ENCODE peak calls at places on chromosomes 2 and 18, in eight cellular contexts. N, H, U, A, X, C, P and E are unnamed samples.

GRCh38 chr2:24818721-24819167 is 25.5 kb downstream of the CENPO start:
- DNase-seq in N (no peak), H (no peak), U (peak; percentile 48), A (no peak), X (no peak), C (no peak), P (no peak), E (no peak)

GRCh38 chr2:120550893-120551446 is 184.7 kb upstream of the GLI2 start:
- DNase-seq in N (no peak), H (no peak), U (no peak), A (no peak), X (no peak), C (no peak), P (no peak), E (no peak)

GRCh38 chr2:8549273-8549922 is 132.5 kb upstream of the ID2 start:
- DNase-seq in N (no peak), H (no peak), U (no peak), A (no peak), X (no peak), C (no peak), P (no peak), E (no peak)

GRCh38 chr18:24601624-24602023 is 141.2 kb downstream of the HRH4 start:
- DNase-seq in N (no peak), H (no peak), U (no peak), A (no peak), X (no peak), C (no peak), P (no peak), E (no peak)

GRCh38 chr2:173400760-173401159 is 46.1 kb downstream of the CDCA7 start:
- DNase-seq in N (no peak), H (no peak), U (no peak), A (no peak), X (no peak), C (no peak), P (no peak), E (no peak)

GRCh38 chr2:217370391-217370790 is 510.5 kb upstream of the TNP1 start:
- DNase-seq in N (no peak), H (no peak), U (peak; percentile 55), A (no peak), X (no peak), C (no peak), P (peak; percentile 89), E (no peak)

GRCh38 chr2:152925540-152926448 is 207.4 kb downstream of the ARL6IP6 start:
- DNase-seq in N (no peak), H (no peak), U (peak; percentile 37), A (peak; percentile 36), X (peak; percentile 73), C (peak; percentile 78), P (no peak), E (no peak)

GRCh38 chr18:46169464-46169941 is 65.3 kb downstream of the HAUS1 start:
- DNase-seq in N (no peak), H (peak; percentile 27), U (peak; percentile 77), A (no peak), X (no peak), C (no peak), P (no peak), E (no peak)

GRCh38 chr18:50590625-50591024 is 30.7 kb downstream of the MAPK4 start:
- DNase-seq in N (no peak), H (no peak), U (no peak), A (no peak), X (no peak), C (no peak), P (no peak), E (no peak)

DNA sequence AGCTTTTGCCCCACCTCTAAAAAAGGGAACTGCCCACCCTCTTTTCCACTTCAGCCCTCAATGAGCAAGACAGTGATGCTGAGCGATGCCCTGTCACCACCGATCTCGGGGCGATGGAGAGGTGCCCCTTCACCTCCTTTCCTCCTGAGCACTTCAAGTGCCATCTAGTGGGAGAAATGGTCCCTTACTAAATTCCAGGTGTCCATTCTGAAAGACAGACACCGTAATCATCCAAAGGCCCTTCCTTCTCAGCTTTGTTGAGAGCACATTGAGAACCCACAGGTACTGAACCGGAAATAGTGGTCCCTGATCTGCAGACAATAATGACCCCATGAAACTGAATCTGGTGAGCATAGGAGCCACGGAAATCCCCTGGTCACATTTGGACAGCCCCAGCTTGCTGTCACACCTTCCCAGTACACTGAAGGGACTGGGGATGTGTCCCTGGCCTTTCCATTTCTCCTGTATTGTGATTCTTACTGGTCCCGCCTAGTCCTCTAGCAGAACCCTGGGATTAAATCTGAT is 38.5 kb downstream of the KCTD18 start:
- DNase-seq in N (no peak), H (no peak), U (no peak), A (peak; percentile 76), X (no peak), C (no peak), P (no peak), E (no peak)
- TF ChIP-seq CTCF in N (peak; percentile 22), H (peak; percentile 47), U (peak; percentile 50), A (peak; percentile 25), X (peak; percentile 44), C (peak; percentile 65), P (peak; percentile 55), E (peak; percentile 52)

GRCh38 chr2:132604561-132604960 is 65.4 kb downstream of the LYPD1 start:
- DNase-seq in N (no peak), H (no peak), U (no peak), A (no peak), X (no peak), C (no peak), P (no peak), E (no peak)
- TF ChIP-seq CTCF in N (no peak), H (no peak), U (no peak), A (no peak), X (no peak), C (no peak), P (no peak), E (no peak)

GRCh38 chr18:66874375-66874774 is 270.5 kb upstream of the CDH19 start:
- DNase-seq in N (no peak), H (no peak), U (no peak), A (no peak), X (no peak), C (no peak), P (no peak), E (no peak)

GRCh38 chr18:66873899-66874298 is 270.0 kb upstream of the CDH19 start:
- DNase-seq in N (no peak), H (no peak), U (no peak), A (no peak), X (no peak), C (no peak), P (no peak), E (no peak)

GRCh38 chr18:66874812-66875474 is 271.1 kb upstream of the CDH19 start:
- DNase-seq in N (no peak), H (no peak), U (no peak), A (no peak), X (no peak), C (no peak), P (no peak), E (no peak)

GRCh38 chr18:66867653-66868052 is 263.8 kb upstream of the CDH19 start:
- DNase-seq in N (no peak), H (no peak), U (no peak), A (no peak), X (no peak), C (no peak), P (no peak), E (no peak)

DNA sequence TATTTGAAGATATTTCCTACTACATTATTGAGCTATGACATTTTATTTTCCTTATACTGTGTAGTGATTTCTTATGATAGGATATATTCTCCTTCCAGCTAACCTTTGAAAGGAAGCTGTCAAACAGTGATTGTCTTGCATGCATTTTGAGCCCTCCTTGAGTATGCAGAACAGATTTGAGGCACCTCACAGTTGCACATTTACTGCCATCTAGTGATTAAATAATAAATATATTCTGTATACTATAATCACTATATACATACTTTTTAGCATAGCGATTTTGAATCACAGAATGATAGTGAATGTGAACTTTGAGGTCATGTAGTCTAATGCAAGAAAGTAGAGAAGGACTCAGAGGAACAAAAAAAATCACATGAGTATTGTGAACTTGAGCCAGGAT is 268.4 kb upstream of the CDH19 start:
- DNase-seq in N (no peak), H (no peak), U (no peak), A (peak; percentile 13), X (no peak), C (no peak), P (no peak), E (no peak)
- TF ChIP-seq CTCF in N (no peak), H (no peak), U (no peak), A (no peak), X (peak; percentile 19), C (peak; percentile 59), P (no peak), E (no peak)

GRCh38 chr2:199458806-199459285 is 1.1 kb upstream of the SATB2 start:
- DNase-seq in N (peak; percentile 68), H (no peak), U (peak; percentile 47), A (peak; percentile 57), X (no peak), C (peak; percentile 36), P (no peak), E (no peak)
- TF ChIP-seq CTCF in N (no peak), H (no peak), U (no peak), A (no peak), X (no peak), C (no peak), P (no peak), E (no peak)